ENCODE peak calls at places on chromosomes 11 and 22, in five cellular contexts. E, C, D, T and G are unnamed samples.

GRCh38 chr11:116606060-116606459 is 166.7 kb downstream of the BUD13 start:
- DNase-seq in D (no peak), T (no peak), C (no peak), E (no peak), G (no peak)

GRCh38 chr11:93160808-93161207 is 37.0 kb downstream of the SLC36A4 start:
- DNase-seq in T (no peak), C (no peak), E (no peak), D (no peak), G (no peak)

GRCh38 chr11:13336246-13336873 is 58.8 kb downstream of the BMAL1 start:
- DNase-seq in D (no peak), E (no peak), T (no peak), C (no peak), G (no peak)

GRCh38 chr11:70883973-70884688 is 368.2 kb downstream of the SHANK2 start:
- DNase-seq in T (no peak), E (no peak), D (no peak), C (no peak), G (no peak)

GRCh38 chr11:105100206-105100605 is 39.4 kb downstream of the CARD18 start:
- DNase-seq in D (no peak), T (peak; percentile 4), C (peak; percentile 28), E (no peak), G (peak; percentile 88)

GRCh38 chr22:17121235-17122195 is at the start of gene TMEM121B:
- DNase-seq in C (peak; percentile 95), D (peak; percentile 85), E (peak; percentile 68), T (peak; percentile 51), G (no peak)

GRCh38 chr11:9351956-9352355 is 32.5 kb upstream of the IPO7 start:
- DNase-seq in D (no peak), T (peak; percentile 48), E (no peak), C (no peak), G (peak; percentile 30)

GRCh38 chr22:26648011-26648497 is 9.3 kb upstream of the MIAT start:
- DNase-seq in E (peak; percentile 88), D (peak; percentile 81), T (no peak), C (peak; percentile 87), G (no peak)

GRCh38 chr22:37716708-37717107 is 19.9 kb downstream of the TRIOBP start:
- DNase-seq in E (no peak), D (no peak), C (no peak), T (peak; percentile 75), G (peak; percentile 30)

GRCh38 chr11:74755395-74755995 is 6.8 kb downstream of the RNF169 start:
- DNase-seq in T (peak; percentile 44), D (no peak), E (no peak), C (no peak), G (no peak)

GRCh38 chr22:39622881-39623367 is 52.4 kb downstream of the CACNA1I start:
- DNase-seq in C (peak; percentile 86), E (peak; percentile 59), D (peak; percentile 45), T (no peak), G (peak; percentile 20)

GRCh38 chr11:108097179-108097578 is 24.2 kb upstream of the ACAT1 start:
- DNase-seq in D (no peak), T (no peak), C (no peak), E (no peak), G (no peak)

GRCh38 chr11:129458756-129459535 is 83.3 kb downstream of the BARX2 start:
- DNase-seq in D (no peak), T (no peak), E (no peak), C (no peak), G (no peak)

GRCh38 chr11:134561348-134561720 is 149.3 kb upstream of the B3GAT1 start:
- DNase-seq in D (no peak), C (no peak), T (no peak), E (no peak), G (no peak)

GRCh38 chr22:34490911-34491310 is 570.6 kb upstream of the LARGE1 start:
- DNase-seq in C (no peak), D (no peak), T (no peak), E (no peak), G (no peak)

GRCh38 chr11:69000831-69001245 is 12.2 kb downstream of the MRGPRF start:
- DNase-seq in T (peak; percentile 73), E (no peak), C (peak; percentile 19), D (no peak), G (no peak)

GRCh38 chr11:117424781-117425180 is 97.1 kb downstream of the CEP164 start:
- DNase-seq in T (peak; percentile 7), D (no peak), E (no peak), C (no peak), G (no peak)

GRCh38 chr11:114348200-114349191 is 51.8 kb downstream of the C11orf71 start:
- DNase-seq in C (peak; percentile 43), E (peak; percentile 34), T (peak; percentile 71), D (peak; percentile 35), G (peak; percentile 97)

GRCh38 chr11:33690290-33691050 is 10.2 kb downstream of the C11orf91 start:
- DNase-seq in T (peak; percentile 95), E (no peak), D (no peak), C (no peak), G (peak; percentile 95)

GRCh38 chr11:78298216-78298860 is 109.6 kb downstream of the USP35 start:
- DNase-seq in E (no peak), T (no peak), D (peak; percentile 26), C (no peak), G (no peak)

GRCh38 chr11:2510626-2511402 is 66.0 kb downstream of the KCNQ1 start:
- DNase-seq in D (no peak), E (no peak), T (no peak), C (no peak), G (no peak)

GRCh38 chr11:105862736-105863367 is 159.2 kb downstream of the MSANTD4 start:
- DNase-seq in E (no peak), C (no peak), D (peak; percentile 30), T (peak; percentile 70), G (peak; percentile 75)

GRCh38 chr22:46035742-46036557 is 59.0 kb upstream of the WNT7B start:
- DNase-seq in T (peak; percentile 98), C (peak; percentile 100), D (peak; percentile 99), E (peak; percentile 97), G (peak; percentile 100)

GRCh38 chr11:63560506-63561179 is 2.5 kb downstream of the PLAAT2 start:
- DNase-seq in C (peak; percentile 11), T (no peak), D (no peak), E (no peak), G (no peak)

GRCh38 chr11:95414217-95414616 is 183.2 kb upstream of the SESN3 start:
- DNase-seq in E (no peak), D (no peak), T (no peak), C (no peak), G (no peak)

GRCh38 chr22:29621761-29622526 is 18.5 kb downstream of the NF2 start:
- DNase-seq in D (no peak), C (no peak), E (no peak), T (peak; percentile 90), G (peak; percentile 97)

GRCh38 chr11:29260939-29261705 is 755.7 kb downstream of the KCNA4 start:
- DNase-seq in D (no peak), C (no peak), E (no peak), T (peak; percentile 47), G (peak; percentile 72)

GRCh38 chr11:103714246-103714645 is 322.2 kb upstream of the DDI1 start:
- DNase-seq in E (no peak), C (no peak), T (no peak), D (no peak), G (no peak)

GRCh38 chr11:81707881-81708280 is 1025.8 kb downstream of the FAM181B start:
- DNase-seq in D (no peak), E (no peak), C (peak; percentile 38), T (no peak), G (no peak)

GRCh38 chr11:120771551-120772060 is 252.3 kb upstream of the TBCEL start:
- DNase-seq in T (no peak), D (no peak), C (peak; percentile 50), E (peak; percentile 44), G (no peak)

GRCh38 chr22:34099278-34099677 is 179.0 kb upstream of the LARGE1 start:
- DNase-seq in E (no peak), C (no peak), T (no peak), D (no peak), G (no peak)

GRCh38 chr11:85661972-85662664 is 2.8 kb downstream of the CREBZF start:
- DNase-seq in E (no peak), T (no peak), D (no peak), C (no peak), G (no peak)

GRCh38 chr22:23404689-23405365 is 175.3 kb downstream of the IGLL1 start:
- DNase-seq in D (peak; percentile 67), T (peak; percentile 54), C (peak; percentile 39), E (no peak), G (peak; percentile 74)

GRCh38 chr11:101860694-101861371 is 54.0 kb upstream of the CEP126 start:
- DNase-seq in E (peak; percentile 29), C (peak; percentile 69), D (peak; percentile 45), T (peak; percentile 64), G (peak; percentile 80)

GRCh38 chr11:12287009-12287373 is 90.4 kb upstream of the PARVA start:
- DNase-seq in E (no peak), T (peak; percentile 97), D (no peak), C (no peak), G (peak; percentile 73)

GRCh38 chr11:1029051-1029450 is 7.5 kb downstream of the MUC6 start:
- DNase-seq in E (no peak), T (no peak), C (no peak), D (no peak), G (no peak)
- H4K8ac ChIP-seq in E (no peak overlapping the region), T (no peak overlapping the region), C (no peak overlapping the region), D (no peak overlapping the region), G (no peak overlapping the region)

GRCh38 chr11:705646-706438 is at the start of gene EPS8L2:
- DNase-seq in E (no peak), T (no peak), D (no peak), C (peak; percentile 45), G (peak; percentile 33)
- H3K18ac ChIP-seq in E (peak within 1 kb of the TSS; percentile 97), T (peak within 1 kb of the TSS; percentile 80), D (peak within 1 kb of the TSS; percentile 91), C (no peak within 1 kb of the TSS), G (peak within 1 kb of the TSS; percentile 100)

DNA sequence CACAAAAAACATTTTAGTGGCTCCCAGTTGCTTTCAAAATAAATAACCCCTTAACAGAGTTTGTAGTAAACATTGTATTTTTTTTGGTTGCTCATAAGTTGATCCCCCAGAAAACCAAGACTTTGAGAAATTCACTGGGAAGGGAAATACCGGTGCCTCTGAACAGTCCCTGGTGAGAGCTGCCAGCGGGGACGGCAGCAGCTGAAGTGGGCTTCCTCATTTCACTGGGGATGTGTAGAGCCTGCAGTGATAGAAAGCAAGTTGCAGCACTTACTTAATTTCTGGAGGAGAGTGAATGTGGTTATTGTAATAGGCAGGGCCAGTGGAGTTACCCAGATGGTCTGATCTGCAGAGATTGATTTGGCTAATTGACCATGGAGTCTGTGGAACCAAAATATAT is 18.6 kb upstream of the MCHR1 start:
- DNase-seq in T (no peak), D (no peak), C (no peak), E (no peak), G (no peak)
- H2BK12ac ChIP-seq in T (no peak overlapping the region), D (no peak overlapping the region), C (no peak overlapping the region), E (no peak overlapping the region), G (no peak overlapping the region)

DNA sequence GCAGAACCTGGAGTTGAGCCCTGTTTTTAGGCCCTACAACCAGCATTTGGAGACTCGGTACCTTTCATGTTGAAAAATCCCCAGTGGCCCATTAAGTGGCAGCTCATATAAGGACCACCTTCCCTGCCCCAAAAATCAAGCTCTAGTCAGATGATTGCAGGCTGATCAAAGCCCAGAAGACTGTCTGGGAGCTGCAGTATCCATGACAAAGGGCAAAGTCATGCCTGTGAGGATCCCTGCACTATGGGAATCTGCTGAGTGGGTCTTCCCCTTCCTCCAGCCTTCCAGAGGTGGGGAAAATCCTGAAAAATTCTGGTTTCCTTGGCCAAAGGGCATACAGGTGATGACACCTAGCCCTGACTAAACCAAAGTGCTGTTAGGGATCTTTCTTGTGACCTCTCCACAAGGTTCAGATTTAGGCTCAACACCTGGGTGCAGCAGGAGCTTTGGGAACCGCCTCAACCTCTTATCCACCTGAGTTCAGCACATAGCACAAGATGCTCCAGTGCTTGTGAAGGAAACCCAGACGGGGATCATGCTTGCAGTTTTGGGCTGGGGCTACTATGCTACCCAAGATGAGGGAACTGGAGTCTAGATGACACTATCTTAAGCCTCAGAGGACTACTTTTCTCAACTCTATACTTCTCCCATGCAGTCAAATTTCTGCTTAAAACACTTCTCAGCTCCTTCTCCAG is 1.2 kb upstream of the TRIM3 start:
- DNase-seq in D (no peak), T (peak; percentile 16), E (no peak), C (no peak), G (peak; percentile 44)
- H4K8ac ChIP-seq in D (no peak overlapping the region), T (peak overlapping the region; percentile 53), E (no peak overlapping the region), C (no peak overlapping the region), G (no peak overlapping the region)